ENCODE peak calls at places on chromosomes 5 and 9, in nine cellular contexts. One of them, this sample, is unnamed. For H3K4me1, the result is how much of the 10 kb centered on the place peaks cover.

GRCh38 chr9:109120204-109120789 is 550 bp upstream of the TMEM245 start:
- DNase-seq in NT2/D1: no peak
- DNase-seq in CD8-positive, alpha-beta T cell: no peak
- DNase-seq in body of pancreas: no peak
- DNase-seq in adipocyte: no peak
- DNase-seq in astrocyte: no peak
- DNase-seq in gastrocnemius medialis: no peak
- DNase-seq in left ventricle myocardium inferior: no peak
- DNase-seq in breast epithelium: no peak
- DNase-seq in this sample: no peak

GRCh38 chr9:94875300-94876063 is 149.0 kb downstream of the AOPEP start:
- DNase-seq in NT2/D1: no peak
- DNase-seq in CD8-positive, alpha-beta T cell: no peak
- DNase-seq in body of pancreas: no peak
- DNase-seq in adipocyte: no peak
- DNase-seq in astrocyte: no peak
- DNase-seq in gastrocnemius medialis: no peak
- DNase-seq in left ventricle myocardium inferior: no peak
- DNase-seq in breast epithelium: no peak
- DNase-seq in this sample: no peak

GRCh38 chr5:50697739-50698138 is 31.3 kb downstream of the PARP8 start:
- DNase-seq in NT2/D1: no peak
- DNase-seq in CD8-positive, alpha-beta T cell: no peak
- DNase-seq in body of pancreas: no peak
- DNase-seq in adipocyte: no peak
- DNase-seq in astrocyte: no peak
- DNase-seq in gastrocnemius medialis: no peak
- DNase-seq in left ventricle myocardium inferior: no peak
- DNase-seq in breast epithelium: no peak
- DNase-seq in this sample: no peak

GRCh38 chr9:34590376-34591090 is 1.0 kb upstream of the CNTFR start:
- DNase-seq in NT2/D1: no peak
- DNase-seq in CD8-positive, alpha-beta T cell: no peak
- DNase-seq in body of pancreas: peak
- DNase-seq in adipocyte: no peak
- DNase-seq in astrocyte: no peak
- DNase-seq in gastrocnemius medialis: peak
- DNase-seq in left ventricle myocardium inferior: no peak
- DNase-seq in breast epithelium: no peak
- DNase-seq in this sample: no peak

GRCh38 chr5:131375351-131375750 is 111.5 kb downstream of the CDC42SE2 start:
- DNase-seq in NT2/D1: no peak
- DNase-seq in CD8-positive, alpha-beta T cell: no peak
- DNase-seq in body of pancreas: no peak
- DNase-seq in adipocyte: no peak
- DNase-seq in astrocyte: no peak
- DNase-seq in gastrocnemius medialis: no peak
- DNase-seq in left ventricle myocardium inferior: no peak
- DNase-seq in breast epithelium: no peak
- DNase-seq in this sample: no peak

GRCh38 chr9:126420643-126421564 is 94.3 kb downstream of the MVB12B start:
- DNase-seq in NT2/D1: no peak
- DNase-seq in CD8-positive, alpha-beta T cell: no peak
- DNase-seq in body of pancreas: no peak
- DNase-seq in adipocyte: peak
- DNase-seq in astrocyte: peak
- DNase-seq in gastrocnemius medialis: no peak
- DNase-seq in left ventricle myocardium inferior: no peak
- DNase-seq in breast epithelium: no peak
- DNase-seq in this sample: no peak

GRCh38 chr5:128081111-128081865 is 2.3 kb upstream of the SLC12A2 start:
- DNase-seq in NT2/D1: no peak
- DNase-seq in CD8-positive, alpha-beta T cell: no peak
- DNase-seq in body of pancreas: peak
- DNase-seq in adipocyte: peak
- DNase-seq in astrocyte: no peak
- DNase-seq in gastrocnemius medialis: no peak
- DNase-seq in left ventricle myocardium inferior: no peak
- DNase-seq in breast epithelium: no peak
- DNase-seq in this sample: peak

GRCh38 chr5:11171236-11171635 is 410.2 kb upstream of the DAP start:
- DNase-seq in NT2/D1: no peak
- DNase-seq in CD8-positive, alpha-beta T cell: no peak
- DNase-seq in body of pancreas: no peak
- DNase-seq in adipocyte: no peak
- DNase-seq in astrocyte: no peak
- DNase-seq in gastrocnemius medialis: no peak
- DNase-seq in left ventricle myocardium inferior: no peak
- DNase-seq in breast epithelium: no peak
- DNase-seq in this sample: no peak

GRCh38 chr9:4366649-4367330 is 66.9 kb upstream of the GLIS3 start:
- DNase-seq in NT2/D1: peak
- DNase-seq in CD8-positive, alpha-beta T cell: peak
- DNase-seq in body of pancreas: peak
- DNase-seq in adipocyte: peak
- DNase-seq in astrocyte: peak
- DNase-seq in gastrocnemius medialis: peak
- DNase-seq in left ventricle myocardium inferior: no peak
- DNase-seq in breast epithelium: no peak
- DNase-seq in this sample: peak

GRCh38 chr5:132009706-132010405 is 1.6 kb downstream of the ACSL6 start:
- DNase-seq in NT2/D1: no peak
- DNase-seq in CD8-positive, alpha-beta T cell: peak
- DNase-seq in body of pancreas: no peak
- DNase-seq in adipocyte: no peak
- DNase-seq in astrocyte: no peak
- DNase-seq in gastrocnemius medialis: peak
- DNase-seq in left ventricle myocardium inferior: no peak
- DNase-seq in breast epithelium: no peak
- DNase-seq in this sample: no peak

GRCh38 chr5:42993516-42994284 is 46.4 kb downstream of the ANXA2R start:
- DNase-seq in NT2/D1: no peak
- DNase-seq in CD8-positive, alpha-beta T cell: peak
- DNase-seq in body of pancreas: no peak
- DNase-seq in adipocyte: peak
- DNase-seq in astrocyte: peak
- DNase-seq in gastrocnemius medialis: no peak
- DNase-seq in left ventricle myocardium inferior: no peak
- DNase-seq in breast epithelium: no peak
- DNase-seq in this sample: no peak

GRCh38 chr9:96172797-96173196 is 129.2 kb downstream of the HSD17B3 start:
- DNase-seq in NT2/D1: no peak
- DNase-seq in CD8-positive, alpha-beta T cell: no peak
- DNase-seq in body of pancreas: no peak
- DNase-seq in adipocyte: no peak
- DNase-seq in astrocyte: no peak
- DNase-seq in gastrocnemius medialis: no peak
- DNase-seq in left ventricle myocardium inferior: no peak
- DNase-seq in breast epithelium: no peak
- DNase-seq in this sample: no peak

GRCh38 chr9:86945868-86946711 is 1.2 kb downstream of the GAS1 start:
- DNase-seq in NT2/D1: no peak
- DNase-seq in CD8-positive, alpha-beta T cell: peak
- DNase-seq in body of pancreas: peak
- DNase-seq in adipocyte: peak
- DNase-seq in astrocyte: peak
- DNase-seq in gastrocnemius medialis: peak
- DNase-seq in left ventricle myocardium inferior: peak
- DNase-seq in breast epithelium: peak
- DNase-seq in this sample: peak

GRCh38 chr5:76337949-76338589 is 65.0 kb upstream of the IQGAP2 start:
- DNase-seq in NT2/D1: peak
- DNase-seq in CD8-positive, alpha-beta T cell: peak
- DNase-seq in body of pancreas: peak
- DNase-seq in adipocyte: peak
- DNase-seq in astrocyte: peak
- DNase-seq in gastrocnemius medialis: no peak
- DNase-seq in left ventricle myocardium inferior: no peak
- DNase-seq in breast epithelium: peak
- DNase-seq in this sample: peak

GRCh38 chr5:171710451-171711024 is 75.1 kb upstream of the SMIM23 start:
- DNase-seq in NT2/D1: no peak
- DNase-seq in CD8-positive, alpha-beta T cell: no peak
- DNase-seq in body of pancreas: no peak
- DNase-seq in adipocyte: no peak
- DNase-seq in astrocyte: no peak
- DNase-seq in gastrocnemius medialis: no peak
- DNase-seq in left ventricle myocardium inferior: no peak
- DNase-seq in breast epithelium: no peak
- DNase-seq in this sample: no peak

GRCh38 chr9:97933573-97933972 is 4.4 kb downstream of the HEMGN start:
- DNase-seq in NT2/D1: no peak
- DNase-seq in CD8-positive, alpha-beta T cell: no peak
- DNase-seq in body of pancreas: no peak
- DNase-seq in adipocyte: no peak
- DNase-seq in astrocyte: no peak
- DNase-seq in gastrocnemius medialis: no peak
- DNase-seq in left ventricle myocardium inferior: no peak
- DNase-seq in breast epithelium: no peak
- DNase-seq in this sample: no peak

GRCh38 chr5:62007457-62007856 is 298.5 kb upstream of the KIF2A start:
- DNase-seq in NT2/D1: no peak
- DNase-seq in CD8-positive, alpha-beta T cell: no peak
- DNase-seq in body of pancreas: no peak
- DNase-seq in adipocyte: no peak
- DNase-seq in astrocyte: no peak
- DNase-seq in gastrocnemius medialis: peak
- DNase-seq in left ventricle myocardium inferior: no peak
- DNase-seq in breast epithelium: no peak
- DNase-seq in this sample: no peak

GRCh38 chr9:18587988-18588387 is 114.0 kb downstream of the ADAMTSL1 start:
- DNase-seq in NT2/D1: no peak
- DNase-seq in CD8-positive, alpha-beta T cell: no peak
- DNase-seq in body of pancreas: no peak
- DNase-seq in adipocyte: no peak
- DNase-seq in astrocyte: peak
- DNase-seq in gastrocnemius medialis: no peak
- DNase-seq in left ventricle myocardium inferior: no peak
- DNase-seq in breast epithelium: no peak
- DNase-seq in this sample: no peak

GRCh38 chr9:19922476-19923118 is 133.8 kb upstream of the SLC24A2 start:
- DNase-seq in NT2/D1: peak
- DNase-seq in CD8-positive, alpha-beta T cell: no peak
- DNase-seq in body of pancreas: no peak
- DNase-seq in adipocyte: peak
- DNase-seq in astrocyte: peak
- DNase-seq in gastrocnemius medialis: no peak
- DNase-seq in left ventricle myocardium inferior: no peak
- DNase-seq in breast epithelium: no peak
- DNase-seq in this sample: peak

GRCh38 chr9:19925674-19926503 is 137.1 kb upstream of the SLC24A2 start:
- DNase-seq in NT2/D1: peak
- DNase-seq in CD8-positive, alpha-beta T cell: peak
- DNase-seq in body of pancreas: peak
- DNase-seq in adipocyte: peak
- DNase-seq in astrocyte: peak
- DNase-seq in gastrocnemius medialis: peak
- DNase-seq in left ventricle myocardium inferior: peak
- DNase-seq in breast epithelium: peak
- DNase-seq in this sample: peak

GRCh38 chr9:19926774-19927173 is 137.9 kb upstream of the SLC24A2 start:
- DNase-seq in NT2/D1: no peak
- DNase-seq in CD8-positive, alpha-beta T cell: no peak
- DNase-seq in body of pancreas: no peak
- DNase-seq in adipocyte: no peak
- DNase-seq in astrocyte: no peak
- DNase-seq in gastrocnemius medialis: no peak
- DNase-seq in left ventricle myocardium inferior: no peak
- DNase-seq in breast epithelium: no peak
- DNase-seq in this sample: no peak

GRCh38 chr9:19920401-19920800 is 131.6 kb upstream of the SLC24A2 start:
- DNase-seq in NT2/D1: no peak
- DNase-seq in CD8-positive, alpha-beta T cell: no peak
- DNase-seq in body of pancreas: no peak
- DNase-seq in adipocyte: no peak
- DNase-seq in astrocyte: no peak
- DNase-seq in gastrocnemius medialis: no peak
- DNase-seq in left ventricle myocardium inferior: no peak
- DNase-seq in breast epithelium: no peak
- DNase-seq in this sample: no peak

GRCh38 chr9:19924090-19924489 is 135.3 kb upstream of the SLC24A2 start:
- DNase-seq in NT2/D1: no peak
- DNase-seq in CD8-positive, alpha-beta T cell: no peak
- DNase-seq in body of pancreas: no peak
- DNase-seq in adipocyte: peak
- DNase-seq in astrocyte: no peak
- DNase-seq in gastrocnemius medialis: no peak
- DNase-seq in left ventricle myocardium inferior: no peak
- DNase-seq in breast epithelium: no peak
- DNase-seq in this sample: no peak
- H3K4me1 ChIP-seq in NT2/D1: under half
- H3K4me1 ChIP-seq in CD8-positive, alpha-beta T cell: under half
- H3K4me1 ChIP-seq in body of pancreas: under half
- H3K4me1 ChIP-seq in adipocyte: under half
- H3K4me1 ChIP-seq in astrocyte: under half
- H3K4me1 ChIP-seq in gastrocnemius medialis: under half
- H3K4me1 ChIP-seq in left ventricle myocardium inferior: under half
- H3K4me1 ChIP-seq in breast epithelium: under half
- H3K4me1 ChIP-seq in this sample: under half

GRCh38 chr5:79562351-79563246 is 48.7 kb upstream of the HOMER1 start:
- DNase-seq in NT2/D1: no peak
- DNase-seq in CD8-positive, alpha-beta T cell: no peak
- DNase-seq in body of pancreas: no peak
- DNase-seq in adipocyte: peak
- DNase-seq in astrocyte: peak
- DNase-seq in gastrocnemius medialis: no peak
- DNase-seq in left ventricle myocardium inferior: no peak
- DNase-seq in breast epithelium: no peak
- DNase-seq in this sample: no peak
- H3K4me1 ChIP-seq in NT2/D1: under half
- H3K4me1 ChIP-seq in CD8-positive, alpha-beta T cell: under half
- H3K4me1 ChIP-seq in body of pancreas: under half
- H3K4me1 ChIP-seq in adipocyte: under half
- H3K4me1 ChIP-seq in astrocyte: under half
- H3K4me1 ChIP-seq in gastrocnemius medialis: under half
- H3K4me1 ChIP-seq in left ventricle myocardium inferior: under half
- H3K4me1 ChIP-seq in breast epithelium: under half
- H3K4me1 ChIP-seq in this sample: under half

GRCh38 chr5:14176888-14177287 is 33.7 kb downstream of the TRIO start:
- DNase-seq in NT2/D1: no peak
- DNase-seq in CD8-positive, alpha-beta T cell: no peak
- DNase-seq in body of pancreas: no peak
- DNase-seq in adipocyte: no peak
- DNase-seq in astrocyte: no peak
- DNase-seq in gastrocnemius medialis: no peak
- DNase-seq in left ventricle myocardium inferior: no peak
- DNase-seq in breast epithelium: no peak
- DNase-seq in this sample: no peak
- H3K4me1 ChIP-seq in NT2/D1: under half
- H3K4me1 ChIP-seq in CD8-positive, alpha-beta T cell: under half
- H3K4me1 ChIP-seq in body of pancreas: under half
- H3K4me1 ChIP-seq in adipocyte: half or more
- H3K4me1 ChIP-seq in astrocyte: half or more
- H3K4me1 ChIP-seq in gastrocnemius medialis: under half
- H3K4me1 ChIP-seq in left ventricle myocardium inferior: half or more
- H3K4me1 ChIP-seq in breast epithelium: under half
- H3K4me1 ChIP-seq in this sample: half or more

DNA sequence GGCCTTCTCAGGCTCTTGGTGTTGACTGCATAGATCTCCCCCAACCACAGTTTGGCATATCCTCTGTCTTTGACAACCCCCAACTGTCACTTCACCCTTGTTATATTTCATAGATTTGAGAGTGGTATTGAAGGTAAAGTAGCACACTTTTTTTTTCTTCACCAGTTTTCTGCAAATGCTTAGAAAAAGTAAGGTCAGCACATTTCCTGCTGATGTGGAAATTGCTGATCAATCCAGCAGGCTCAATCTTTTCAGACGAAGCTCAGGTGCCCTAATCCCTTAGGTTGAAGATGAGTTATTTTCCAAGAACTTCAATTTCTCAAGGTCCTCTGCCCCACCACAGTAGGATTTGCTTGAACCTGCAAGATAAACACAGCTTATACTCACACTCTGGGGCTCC is 38.5 kb upstream of the ANKRD31 start:
- DNase-seq in NT2/D1: no peak
- DNase-seq in CD8-positive, alpha-beta T cell: no peak
- DNase-seq in body of pancreas: no peak
- DNase-seq in adipocyte: no peak
- DNase-seq in astrocyte: no peak
- DNase-seq in gastrocnemius medialis: no peak
- DNase-seq in left ventricle myocardium inferior: no peak
- DNase-seq in breast epithelium: no peak
- DNase-seq in this sample: no peak
- H3K4me1 ChIP-seq in NT2/D1: under half
- H3K4me1 ChIP-seq in CD8-positive, alpha-beta T cell: under half
- H3K4me1 ChIP-seq in body of pancreas: under half
- H3K4me1 ChIP-seq in adipocyte: under half
- H3K4me1 ChIP-seq in astrocyte: under half
- H3K4me1 ChIP-seq in gastrocnemius medialis: under half
- H3K4me1 ChIP-seq in left ventricle myocardium inferior: under half
- H3K4me1 ChIP-seq in breast epithelium: under half
- H3K4me1 ChIP-seq in this sample: under half

This sample was measured in cardiac muscle cell.